ENCODE peak calls at places on chromosomes 5 and 9, in ten cellular contexts. One of them, this sample, is unnamed.

GRCh38 chr9:18707489-18708210 is 233.7 kb downstream of the ADAMTSL1 start:
- DNase-seq in Peyer's patch: no peak
- DNase-seq in uterus: no peak
- DNase-seq in sigmoid colon: no peak
- DNase-seq in gastrocnemius medialis: no peak
- DNase-seq in stomach: no peak
- DNase-seq in adrenal gland: no peak
- DNase-seq in tibial nerve: no peak
- DNase-seq in GM12878: no peak
- DNase-seq in breast epithelium: no peak
- DNase-seq in this sample: no peak

GRCh38 chr9:87713990-87714335 is 12.0 kb upstream of the CTSL start:
- DNase-seq in stomach: no peak
- DNase-seq in gastrocnemius medialis: no peak
- DNase-seq in GM12878: no peak
- DNase-seq in adrenal gland: no peak
- DNase-seq in uterus: no peak
- DNase-seq in tibial nerve: no peak
- DNase-seq in Peyer's patch: no peak
- DNase-seq in sigmoid colon: no peak
- DNase-seq in breast epithelium: no peak
- DNase-seq in this sample: no peak

GRCh38 chr5:36252722-36253340 is 11.1 kb upstream of the NADK2 start:
- DNase-seq in GM12878: no peak
- DNase-seq in adrenal gland: no peak
- DNase-seq in gastrocnemius medialis: no peak
- DNase-seq in breast epithelium: no peak
- DNase-seq in stomach: no peak
- DNase-seq in tibial nerve: no peak
- DNase-seq in sigmoid colon: no peak
- DNase-seq in uterus: no peak
- DNase-seq in Peyer's patch: no peak
- DNase-seq in this sample: no peak

GRCh38 chr5:55624841-55625602 is 87.1 kb downstream of the SLC38A9 start:
- DNase-seq in Peyer's patch: no peak
- DNase-seq in breast epithelium: no peak
- DNase-seq in sigmoid colon: no peak
- DNase-seq in GM12878: no peak
- DNase-seq in uterus: no peak
- DNase-seq in tibial nerve: no peak
- DNase-seq in stomach: no peak
- DNase-seq in gastrocnemius medialis: no peak
- DNase-seq in adrenal gland: no peak
- DNase-seq in this sample: no peak

GRCh38 chr5:72476265-72476664 is 30.9 kb downstream of the ZNF366 start:
- DNase-seq in gastrocnemius medialis: no peak
- DNase-seq in tibial nerve: no peak
- DNase-seq in adrenal gland: no peak
- DNase-seq in breast epithelium: no peak
- DNase-seq in GM12878: no peak
- DNase-seq in uterus: no peak
- DNase-seq in stomach: no peak
- DNase-seq in Peyer's patch: no peak
- DNase-seq in sigmoid colon: no peak
- DNase-seq in this sample: no peak

GRCh38 chr9:106915851-106916250 is 52.9 kb downstream of the ZNF462 start:
- DNase-seq in gastrocnemius medialis: no peak
- DNase-seq in stomach: no peak
- DNase-seq in breast epithelium: no peak
- DNase-seq in GM12878: no peak
- DNase-seq in uterus: no peak
- DNase-seq in adrenal gland: no peak
- DNase-seq in tibial nerve: no peak
- DNase-seq in sigmoid colon: no peak
- DNase-seq in Peyer's patch: no peak
- DNase-seq in this sample: no peak

GRCh38 chr9:16105576-16105975 is 552.7 kb downstream of the CCDC171 start:
- DNase-seq in stomach: no peak
- DNase-seq in adrenal gland: no peak
- DNase-seq in breast epithelium: no peak
- DNase-seq in uterus: no peak
- DNase-seq in sigmoid colon: no peak
- DNase-seq in tibial nerve: no peak
- DNase-seq in gastrocnemius medialis: no peak
- DNase-seq in GM12878: no peak
- DNase-seq in Peyer's patch: no peak
- DNase-seq in this sample: no peak

GRCh38 chr5:179869641-179870402 is 11.2 kb upstream of the MRNIP start:
- DNase-seq in GM12878: no peak
- DNase-seq in adrenal gland: no peak
- DNase-seq in uterus: no peak
- DNase-seq in Peyer's patch: no peak
- DNase-seq in tibial nerve: no peak
- DNase-seq in stomach: no peak
- DNase-seq in sigmoid colon: peak; percentile 56
- DNase-seq in breast epithelium: no peak
- DNase-seq in gastrocnemius medialis: no peak
- DNase-seq in this sample: no peak

GRCh38 chr5:929596-929995 is 36.9 kb downstream of the TRIP13 start:
- DNase-seq in uterus: no peak
- DNase-seq in sigmoid colon: no peak
- DNase-seq in adrenal gland: no peak
- DNase-seq in tibial nerve: no peak
- DNase-seq in stomach: no peak
- DNase-seq in gastrocnemius medialis: no peak
- DNase-seq in breast epithelium: no peak
- DNase-seq in Peyer's patch: no peak
- DNase-seq in GM12878: no peak
- DNase-seq in this sample: no peak

GRCh38 chr5:927172-928015 is 34.7 kb downstream of the TRIP13 start:
- DNase-seq in breast epithelium: no peak
- DNase-seq in sigmoid colon: peak; percentile 58
- DNase-seq in stomach: no peak
- DNase-seq in uterus: no peak
- DNase-seq in tibial nerve: no peak
- DNase-seq in gastrocnemius medialis: no peak
- DNase-seq in GM12878: no peak
- DNase-seq in Peyer's patch: no peak
- DNase-seq in adrenal gland: no peak
- DNase-seq in this sample: no peak

GRCh38 chr5:922745-923472 is 30.2 kb downstream of the TRIP13 start:
- DNase-seq in Peyer's patch: no peak
- DNase-seq in sigmoid colon: no peak
- DNase-seq in gastrocnemius medialis: no peak
- DNase-seq in GM12878: no peak
- DNase-seq in tibial nerve: no peak
- DNase-seq in stomach: no peak
- DNase-seq in adrenal gland: peak; percentile 27
- DNase-seq in uterus: peak; percentile 9
- DNase-seq in breast epithelium: no peak
- DNase-seq in this sample: no peak

GRCh38 chr5:923473-923873 is 30.8 kb downstream of the TRIP13 start:
- DNase-seq in GM12878: no peak
- DNase-seq in sigmoid colon: peak; percentile 89
- DNase-seq in uterus: peak; percentile 54
- DNase-seq in breast epithelium: peak; percentile 78
- DNase-seq in gastrocnemius medialis: peak; percentile 54
- DNase-seq in Peyer's patch: peak; percentile 53
- DNase-seq in stomach: peak; percentile 84
- DNase-seq in adrenal gland: peak; percentile 88
- DNase-seq in tibial nerve: peak; percentile 55
- DNase-seq in this sample: peak; percentile 64

GRCh38 chr5:926416-927171 is 33.9 kb downstream of the TRIP13 start:
- DNase-seq in tibial nerve: no peak
- DNase-seq in Peyer's patch: no peak
- DNase-seq in adrenal gland: peak; percentile 49
- DNase-seq in stomach: no peak
- DNase-seq in sigmoid colon: peak; percentile 71
- DNase-seq in breast epithelium: no peak
- DNase-seq in gastrocnemius medialis: no peak
- DNase-seq in uterus: no peak
- DNase-seq in GM12878: no peak
- DNase-seq in this sample: no peak
- H3K4me3 ChIP-seq in tibial nerve: peak overlapping the region; percentile 40
- H3K4me3 ChIP-seq in Peyer's patch: peak overlapping the region; percentile 13
- H3K4me3 ChIP-seq in adrenal gland: no peak overlapping the region
- H3K4me3 ChIP-seq in stomach: peak overlapping the region; percentile 43
- H3K4me3 ChIP-seq in sigmoid colon: peak overlapping the region; percentile 9
- H3K4me3 ChIP-seq in breast epithelium: peak overlapping the region; percentile 46
- H3K4me3 ChIP-seq in gastrocnemius medialis: peak overlapping the region; percentile 34
- H3K4me3 ChIP-seq in uterus: peak overlapping the region; percentile 15
- H3K4me3 ChIP-seq in GM12878: no peak overlapping the region
- H3K4me3 ChIP-seq in this sample: no peak overlapping the region

GRCh38 chr5:105639511-105639910 is 2031.2 kb downstream of the EFNA5 start:
- DNase-seq in gastrocnemius medialis: no peak
- DNase-seq in GM12878: no peak
- DNase-seq in adrenal gland: no peak
- DNase-seq in tibial nerve: no peak
- DNase-seq in uterus: no peak
- DNase-seq in breast epithelium: no peak
- DNase-seq in sigmoid colon: no peak
- DNase-seq in Peyer's patch: no peak
- DNase-seq in stomach: no peak
- DNase-seq in this sample: no peak

GRCh38 chr5:105639068-105639467 is 2031.7 kb downstream of the EFNA5 start:
- DNase-seq in GM12878: no peak
- DNase-seq in sigmoid colon: no peak
- DNase-seq in stomach: no peak
- DNase-seq in breast epithelium: no peak
- DNase-seq in gastrocnemius medialis: no peak
- DNase-seq in Peyer's patch: no peak
- DNase-seq in tibial nerve: no peak
- DNase-seq in uterus: no peak
- DNase-seq in adrenal gland: no peak
- DNase-seq in this sample: no peak

GRCh38 chr5:105640328-105640727 is 2030.4 kb downstream of the EFNA5 start:
- DNase-seq in sigmoid colon: peak; percentile 57
- DNase-seq in gastrocnemius medialis: no peak
- DNase-seq in stomach: no peak
- DNase-seq in breast epithelium: no peak
- DNase-seq in Peyer's patch: no peak
- DNase-seq in GM12878: no peak
- DNase-seq in adrenal gland: no peak
- DNase-seq in tibial nerve: no peak
- DNase-seq in uterus: no peak
- DNase-seq in this sample: no peak

GRCh38 chr5:105638437-105638836 is 2032.3 kb downstream of the EFNA5 start:
- DNase-seq in gastrocnemius medialis: no peak
- DNase-seq in breast epithelium: no peak
- DNase-seq in stomach: no peak
- DNase-seq in adrenal gland: no peak
- DNase-seq in Peyer's patch: no peak
- DNase-seq in GM12878: no peak
- DNase-seq in uterus: no peak
- DNase-seq in tibial nerve: no peak
- DNase-seq in sigmoid colon: no peak
- DNase-seq in this sample: no peak
- TF ChIP-seq POLR2A in gastrocnemius medialis: no peak
- TF ChIP-seq POLR2A in breast epithelium: no peak
- TF ChIP-seq POLR2A in stomach: no peak
- TF ChIP-seq POLR2A in adrenal gland: no peak
- TF ChIP-seq POLR2A in Peyer's patch: no peak
- TF ChIP-seq POLR2A in GM12878: no peak
- TF ChIP-seq POLR2A in uterus: no peak
- TF ChIP-seq POLR2A in tibial nerve: no peak
- TF ChIP-seq POLR2A in sigmoid colon: no peak
- TF ChIP-seq POLR2A in this sample: no peak

GRCh38 chr9:120712539-120713031 is 1.7 kb downstream of the MEGF9 start:
- DNase-seq in uterus: no peak
- DNase-seq in breast epithelium: no peak
- DNase-seq in GM12878: no peak
- DNase-seq in Peyer's patch: no peak
- DNase-seq in stomach: no peak
- DNase-seq in sigmoid colon: no peak
- DNase-seq in tibial nerve: no peak
- DNase-seq in gastrocnemius medialis: no peak
- DNase-seq in adrenal gland: no peak
- DNase-seq in this sample: no peak

GRCh38 chr9:120710110-120710981 is 3.9 kb downstream of the MEGF9 start:
- DNase-seq in tibial nerve: no peak
- DNase-seq in sigmoid colon: no peak
- DNase-seq in uterus: no peak
- DNase-seq in breast epithelium: no peak
- DNase-seq in GM12878: no peak
- DNase-seq in adrenal gland: peak; percentile 68
- DNase-seq in gastrocnemius medialis: peak; percentile 42
- DNase-seq in Peyer's patch: peak; percentile 35
- DNase-seq in stomach: no peak
- DNase-seq in this sample: peak; percentile 37

GRCh38 chr9:120713257-120714087 is 798 bp downstream of the MEGF9 start:
- DNase-seq in Peyer's patch: peak; percentile 27
- DNase-seq in adrenal gland: no peak
- DNase-seq in sigmoid colon: peak; percentile 72
- DNase-seq in GM12878: no peak
- DNase-seq in stomach: no peak
- DNase-seq in tibial nerve: no peak
- DNase-seq in breast epithelium: no peak
- DNase-seq in uterus: peak; percentile 25
- DNase-seq in gastrocnemius medialis: no peak
- DNase-seq in this sample: no peak

GRCh38 chr9:120711841-120712538 is 2.3 kb downstream of the MEGF9 start:
- DNase-seq in tibial nerve: no peak
- DNase-seq in adrenal gland: no peak
- DNase-seq in gastrocnemius medialis: no peak
- DNase-seq in breast epithelium: no peak
- DNase-seq in uterus: no peak
- DNase-seq in GM12878: no peak
- DNase-seq in Peyer's patch: no peak
- DNase-seq in stomach: no peak
- DNase-seq in sigmoid colon: no peak
- DNase-seq in this sample: no peak

GRCh38 chr9:120711354-120711753 is 2.9 kb downstream of the MEGF9 start:
- DNase-seq in Peyer's patch: no peak
- DNase-seq in adrenal gland: no peak
- DNase-seq in tibial nerve: no peak
- DNase-seq in stomach: no peak
- DNase-seq in breast epithelium: no peak
- DNase-seq in GM12878: no peak
- DNase-seq in uterus: no peak
- DNase-seq in gastrocnemius medialis: no peak
- DNase-seq in sigmoid colon: no peak
- DNase-seq in this sample: no peak
- H3K4me1 ChIP-seq in Peyer's patch: peaks cover 13% of the 10 kb centered on the region
- H3K4me1 ChIP-seq in adrenal gland: peaks cover 57% of the 10 kb centered on the region
- H3K4me1 ChIP-seq in tibial nerve: peaks cover 33% of the 10 kb centered on the region
- H3K4me1 ChIP-seq in stomach: peaks cover 75% of the 10 kb centered on the region
- H3K4me1 ChIP-seq in breast epithelium: no peaks in the 10 kb centered on the region
- H3K4me1 ChIP-seq in GM12878: peaks cover 15% of the 10 kb centered on the region
- H3K4me1 ChIP-seq in uterus: no peaks in the 10 kb centered on the region
- H3K4me1 ChIP-seq in gastrocnemius medialis: peaks cover 45% of the 10 kb centered on the region
- H3K4me1 ChIP-seq in sigmoid colon: peaks cover 43% of the 10 kb centered on the region
- H3K4me1 ChIP-seq in this sample: no peaks in the 10 kb centered on the region

DNA sequence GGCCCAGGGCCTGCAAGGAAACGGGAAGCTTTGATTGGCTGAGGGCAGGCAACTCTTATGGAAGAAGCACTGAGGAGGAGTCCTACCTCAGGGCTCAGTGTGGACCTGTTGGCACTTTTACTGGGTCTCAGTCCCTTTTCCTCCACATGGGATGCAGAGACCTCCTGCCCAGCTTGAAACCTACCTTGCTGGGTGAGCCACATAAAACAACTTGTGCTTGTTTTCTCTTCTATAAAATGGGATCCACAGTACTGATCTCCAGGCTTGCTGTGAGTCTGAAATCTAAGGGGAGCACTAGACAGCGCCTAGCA is 4.0 kb upstream of the SET start:
- DNase-seq in gastrocnemius medialis: no peak
- DNase-seq in Peyer's patch: no peak
- DNase-seq in sigmoid colon: no peak
- DNase-seq in breast epithelium: no peak
- DNase-seq in uterus: no peak
- DNase-seq in tibial nerve: no peak
- DNase-seq in stomach: no peak
- DNase-seq in adrenal gland: no peak
- DNase-seq in GM12878: no peak
- DNase-seq in this sample: no peak
- H3K4me3 ChIP-seq in gastrocnemius medialis: no peak overlapping the region
- H3K4me3 ChIP-seq in Peyer's patch: peak overlapping the region; percentile 67
- H3K4me3 ChIP-seq in sigmoid colon: no peak overlapping the region
- H3K4me3 ChIP-seq in breast epithelium: no peak overlapping the region
- H3K4me3 ChIP-seq in uterus: no peak overlapping the region
- H3K4me3 ChIP-seq in tibial nerve: peak overlapping the region; percentile 55
- H3K4me3 ChIP-seq in stomach: peak overlapping the region; percentile 63
- H3K4me3 ChIP-seq in adrenal gland: no peak overlapping the region
- H3K4me3 ChIP-seq in GM12878: peak overlapping the region; percentile 95
- H3K4me3 ChIP-seq in this sample: no peak overlapping the region

This sample was measured in prostate gland.